ENCODE peak calls at places on chromosome 1, in six cellular contexts. One of them, this sample, is unnamed.

GRCh38 chr1:181062800-181063428 is 25.6 kb upstream of the IER5 start:
- DNase-seq in brain microvascular endothelial cell: no peak
- DNase-seq in CD8-positive, alpha-beta memory T cell: peak
- DNase-seq in iPS-NIHi11: no peak
- DNase-seq in endothelial cell: no peak
- DNase-seq in GM12891: no peak
- DNase-seq in this sample: no peak

GRCh38 chr1:55443175-55443933 is 228.2 kb upstream of the USP24 start:
- DNase-seq in brain microvascular endothelial cell: peak
- DNase-seq in CD8-positive, alpha-beta memory T cell: no peak
- DNase-seq in iPS-NIHi11: no peak
- DNase-seq in endothelial cell: no peak
- DNase-seq in GM12891: no peak
- DNase-seq in this sample: no peak

GRCh38 chr1:201970334-201971159 is 11.9 kb upstream of the RNPEP start:
- DNase-seq in brain microvascular endothelial cell: peak
- DNase-seq in CD8-positive, alpha-beta memory T cell: no peak
- DNase-seq in iPS-NIHi11: no peak
- DNase-seq in endothelial cell: no peak
- DNase-seq in GM12891: no peak
- DNase-seq in this sample: no peak

GRCh38 chr1:190551638-190552037 is 74.0 kb upstream of the BRINP3 start:
- DNase-seq in brain microvascular endothelial cell: no peak
- DNase-seq in CD8-positive, alpha-beta memory T cell: no peak
- DNase-seq in iPS-NIHi11: no peak
- DNase-seq in endothelial cell: no peak
- DNase-seq in GM12891: no peak
- DNase-seq in this sample: no peak

GRCh38 chr1:6602669-6603423 is at the start of gene KLHL21:
- DNase-seq in brain microvascular endothelial cell: peak
- DNase-seq in CD8-positive, alpha-beta memory T cell: peak
- DNase-seq in iPS-NIHi11: peak
- DNase-seq in endothelial cell: peak
- DNase-seq in GM12891: peak
- DNase-seq in this sample: peak

GRCh38 chr1:98502937-98503336 is 158.6 kb upstream of the SNX7 start:
- DNase-seq in brain microvascular endothelial cell: no peak
- DNase-seq in CD8-positive, alpha-beta memory T cell: no peak
- DNase-seq in iPS-NIHi11: peak
- DNase-seq in endothelial cell: no peak
- DNase-seq in GM12891: no peak
- DNase-seq in this sample: no peak

GRCh38 chr1:37732111-37732780 is 32.7 kb downstream of the EPHA10 start:
- DNase-seq in brain microvascular endothelial cell: no peak
- DNase-seq in CD8-positive, alpha-beta memory T cell: no peak
- DNase-seq in iPS-NIHi11: peak
- DNase-seq in endothelial cell: no peak
- DNase-seq in GM12891: no peak
- DNase-seq in this sample: peak

GRCh38 chr1:88683516-88683847 is 591 bp upstream of the PKN2 start:
- DNase-seq in brain microvascular endothelial cell: peak
- DNase-seq in CD8-positive, alpha-beta memory T cell: no peak
- DNase-seq in iPS-NIHi11: no peak
- DNase-seq in endothelial cell: peak
- DNase-seq in GM12891: no peak
- DNase-seq in this sample: no peak

GRCh38 chr1:243882276-243882675 is 32.2 kb upstream of the AKT3 start:
- DNase-seq in brain microvascular endothelial cell: peak
- DNase-seq in CD8-positive, alpha-beta memory T cell: no peak
- DNase-seq in iPS-NIHi11: no peak
- DNase-seq in endothelial cell: no peak
- DNase-seq in GM12891: no peak
- DNase-seq in this sample: no peak

GRCh38 chr1:167094690-167095089 is 815 bp downstream of the STYXL2 start:
- DNase-seq in brain microvascular endothelial cell: no peak
- DNase-seq in CD8-positive, alpha-beta memory T cell: no peak
- DNase-seq in iPS-NIHi11: no peak
- DNase-seq in endothelial cell: no peak
- DNase-seq in GM12891: no peak
- DNase-seq in this sample: no peak

GRCh38 chr1:10105484-10105883 is 72.7 kb downstream of the UBE4B start:
- DNase-seq in brain microvascular endothelial cell: no peak
- DNase-seq in CD8-positive, alpha-beta memory T cell: no peak
- DNase-seq in iPS-NIHi11: no peak
- DNase-seq in endothelial cell: no peak
- DNase-seq in GM12891: no peak
- DNase-seq in this sample: no peak

GRCh38 chr1:53589043-53589887 is 130.1 kb downstream of the DMRTB1 start:
- DNase-seq in brain microvascular endothelial cell: no peak
- DNase-seq in CD8-positive, alpha-beta memory T cell: no peak
- DNase-seq in iPS-NIHi11: peak
- DNase-seq in endothelial cell: no peak
- DNase-seq in GM12891: no peak
- DNase-seq in this sample: peak

GRCh38 chr1:20212685-20213331 is 26.5 kb upstream of the PLA2G2C start:
- DNase-seq in brain microvascular endothelial cell: no peak
- DNase-seq in CD8-positive, alpha-beta memory T cell: peak
- DNase-seq in iPS-NIHi11: peak
- DNase-seq in endothelial cell: peak
- DNase-seq in GM12891: peak
- DNase-seq in this sample: peak

GRCh38 chr1:207336559-207337467 is 15.3 kb downstream of the CD55 start:
- DNase-seq in brain microvascular endothelial cell: peak
- DNase-seq in CD8-positive, alpha-beta memory T cell: no peak
- DNase-seq in iPS-NIHi11: no peak
- DNase-seq in endothelial cell: no peak
- DNase-seq in GM12891: no peak
- DNase-seq in this sample: no peak

GRCh38 chr1:7899741-7900140 is 40.9 kb downstream of the TNFRSF9 start:
- DNase-seq in brain microvascular endothelial cell: peak
- DNase-seq in CD8-positive, alpha-beta memory T cell: no peak
- DNase-seq in iPS-NIHi11: no peak
- DNase-seq in endothelial cell: no peak
- DNase-seq in GM12891: no peak
- DNase-seq in this sample: no peak

GRCh38 chr1:60697204-60697994 is 385.0 kb upstream of the NFIA start:
- DNase-seq in brain microvascular endothelial cell: peak
- DNase-seq in CD8-positive, alpha-beta memory T cell: no peak
- DNase-seq in iPS-NIHi11: no peak
- DNase-seq in endothelial cell: no peak
- DNase-seq in GM12891: no peak
- DNase-seq in this sample: no peak

GRCh38 chr1:187411118-187411517 is 582.4 kb downstream of the PLA2G4A start:
- DNase-seq in brain microvascular endothelial cell: no peak
- DNase-seq in CD8-positive, alpha-beta memory T cell: no peak
- DNase-seq in iPS-NIHi11: no peak
- DNase-seq in endothelial cell: no peak
- DNase-seq in GM12891: no peak
- DNase-seq in this sample: no peak

GRCh38 chr1:207691814-207692213 is 46.9 kb downstream of the CR1L start:
- DNase-seq in brain microvascular endothelial cell: no peak
- DNase-seq in CD8-positive, alpha-beta memory T cell: no peak
- DNase-seq in iPS-NIHi11: no peak
- DNase-seq in endothelial cell: no peak
- DNase-seq in GM12891: no peak
- DNase-seq in this sample: no peak

GRCh38 chr1:247936415-247936814 is 11.7 kb downstream of the OR2AJ1 start:
- DNase-seq in brain microvascular endothelial cell: no peak
- DNase-seq in CD8-positive, alpha-beta memory T cell: no peak
- DNase-seq in iPS-NIHi11: no peak
- DNase-seq in endothelial cell: no peak
- DNase-seq in GM12891: no peak
- DNase-seq in this sample: peak

GRCh38 chr1:114310771-114311251 is 157.1 kb upstream of the SYT6 start:
- DNase-seq in brain microvascular endothelial cell: peak
- DNase-seq in CD8-positive, alpha-beta memory T cell: no peak
- DNase-seq in iPS-NIHi11: no peak
- DNase-seq in endothelial cell: no peak
- DNase-seq in GM12891: no peak
- DNase-seq in this sample: no peak

GRCh38 chr1:218521414-218522169 is 176.5 kb downstream of the TGFB2 start:
- DNase-seq in brain microvascular endothelial cell: no peak
- DNase-seq in CD8-positive, alpha-beta memory T cell: no peak
- DNase-seq in iPS-NIHi11: peak
- DNase-seq in endothelial cell: peak
- DNase-seq in GM12891: peak
- DNase-seq in this sample: peak

GRCh38 chr1:206606867-206607266 is 5.4 kb downstream of the EIF2D start:
- DNase-seq in brain microvascular endothelial cell: peak
- DNase-seq in CD8-positive, alpha-beta memory T cell: no peak
- DNase-seq in iPS-NIHi11: peak
- DNase-seq in endothelial cell: no peak
- DNase-seq in GM12891: no peak
- DNase-seq in this sample: peak

GRCh38 chr1:160797861-160798273 is 1.9 kb downstream of the LY9 start:
- DNase-seq in brain microvascular endothelial cell: no peak
- DNase-seq in CD8-positive, alpha-beta memory T cell: peak
- DNase-seq in iPS-NIHi11: no peak
- DNase-seq in endothelial cell: no peak
- DNase-seq in GM12891: no peak
- DNase-seq in this sample: no peak

GRCh38 chr1:181397841-181398240 is 85.5 kb upstream of the CACNA1E start:
- DNase-seq in brain microvascular endothelial cell: no peak
- DNase-seq in CD8-positive, alpha-beta memory T cell: no peak
- DNase-seq in iPS-NIHi11: no peak
- DNase-seq in endothelial cell: no peak
- DNase-seq in GM12891: peak
- DNase-seq in this sample: no peak

GRCh38 chr1:212688338-212689047 is 11.1 kb downstream of the BATF3 start:
- DNase-seq in brain microvascular endothelial cell: no peak
- DNase-seq in CD8-positive, alpha-beta memory T cell: no peak
- DNase-seq in iPS-NIHi11: no peak
- DNase-seq in endothelial cell: no peak
- DNase-seq in GM12891: no peak
- DNase-seq in this sample: no peak

GRCh38 chr1:116765962-116766361 is 11.7 kb downstream of the CD2 start:
- DNase-seq in brain microvascular endothelial cell: no peak
- DNase-seq in CD8-positive, alpha-beta memory T cell: no peak
- DNase-seq in iPS-NIHi11: no peak
- DNase-seq in endothelial cell: no peak
- DNase-seq in GM12891: no peak
- DNase-seq in this sample: no peak

GRCh38 chr1:17023103-17023502 is 11.4 kb upstream of the ATP13A2 start:
- DNase-seq in brain microvascular endothelial cell: no peak
- DNase-seq in CD8-positive, alpha-beta memory T cell: no peak
- DNase-seq in iPS-NIHi11: no peak
- DNase-seq in endothelial cell: no peak
- DNase-seq in GM12891: no peak
- DNase-seq in this sample: no peak

GRCh38 chr1:221563476-221563921 is 178.4 kb downstream of the DUSP10 start:
- DNase-seq in brain microvascular endothelial cell: no peak
- DNase-seq in CD8-positive, alpha-beta memory T cell: no peak
- DNase-seq in iPS-NIHi11: no peak
- DNase-seq in endothelial cell: no peak
- DNase-seq in GM12891: no peak
- DNase-seq in this sample: no peak

GRCh38 chr1:5709976-5710375 is 282.2 kb downstream of the NPHP4 start:
- DNase-seq in brain microvascular endothelial cell: no peak
- DNase-seq in CD8-positive, alpha-beta memory T cell: no peak
- DNase-seq in iPS-NIHi11: no peak
- DNase-seq in endothelial cell: no peak
- DNase-seq in GM12891: no peak
- DNase-seq in this sample: no peak

GRCh38 chr1:155964193-155964592 is 14.2 kb downstream of the ARHGEF2 start:
- DNase-seq in brain microvascular endothelial cell: no peak
- DNase-seq in CD8-positive, alpha-beta memory T cell: no peak
- DNase-seq in iPS-NIHi11: no peak
- DNase-seq in endothelial cell: no peak
- DNase-seq in GM12891: no peak
- DNase-seq in this sample: no peak

GRCh38 chr1:31583995-31584868 is 7.9 kb downstream of the TINAGL1 start:
- DNase-seq in brain microvascular endothelial cell: peak
- DNase-seq in CD8-positive, alpha-beta memory T cell: no peak
- DNase-seq in iPS-NIHi11: no peak
- DNase-seq in endothelial cell: no peak
- DNase-seq in GM12891: no peak
- DNase-seq in this sample: no peak

GRCh38 chr1:230459463-230459862 is 33.3 kb upstream of the PGBD5 start:
- DNase-seq in brain microvascular endothelial cell: peak
- DNase-seq in CD8-positive, alpha-beta memory T cell: no peak
- DNase-seq in iPS-NIHi11: no peak
- DNase-seq in endothelial cell: no peak
- DNase-seq in GM12891: no peak
- DNase-seq in this sample: no peak